ENCODE peak calls at places on chromosomes 11 and 22, in eight cellular contexts. B, R, O, H, Q, A, T and G are unnamed samples.

GRCh38 chr22:29482726-29483125 is 2.7 kb downstream of the NEFH start:
- DNase-seq in B (no peak), R (no peak), O (no peak), H (no peak), Q (no peak), A (no peak), T (no peak), G (no peak)

GRCh38 chr11:13834463-13834862 is 128.1 kb upstream of the SPON1 start:
- DNase-seq in B (no peak), R (peak), O (no peak), H (no peak), Q (no peak), A (no peak), T (no peak), G (no peak)

GRCh38 chr11:8033791-8034585 is 46.9 kb downstream of the EIF3F start:
- DNase-seq in B (no peak), R (no peak), O (no peak), H (no peak), Q (no peak), A (no peak), T (no peak), G (no peak)

GRCh38 chr11:3644817-3645235 is at the start of gene ART1:
- DNase-seq in B (no peak), R (no peak), O (no peak), H (no peak), Q (no peak), A (no peak), T (no peak), G (peak)

GRCh38 chr11:117621226-117621625 is 175.8 kb downstream of the DSCAML1 start:
- DNase-seq in B (no peak), R (no peak), O (no peak), H (no peak), Q (no peak), A (no peak), T (no peak), G (no peak)

GRCh38 chr11:10638285-10638684 is 55.3 kb downstream of the IRAG1 start:
- DNase-seq in B (no peak), R (no peak), O (no peak), H (no peak), Q (no peak), A (no peak), T (no peak), G (no peak)

GRCh38 chr22:38835888-38836301 is 7.9 kb downstream of the NPTXR start:
- DNase-seq in B (no peak), R (no peak), O (no peak), H (no peak), Q (no peak), A (no peak), T (no peak), G (no peak)

GRCh38 chr11:66904981-66905521 is 48.2 kb downstream of the LRFN4 start:
- DNase-seq in B (no peak), R (no peak), O (peak), H (no peak), Q (peak), A (no peak), T (no peak), G (no peak)

GRCh38 chr11:96284401-96284800 is 58.6 kb downstream of the MAML2 start:
- DNase-seq in B (no peak), R (no peak), O (no peak), H (no peak), Q (no peak), A (no peak), T (no peak), G (no peak)

GRCh38 chr11:64254326-64254725 is 3.0 kb downstream of the PLCB3 start:
- DNase-seq in B (no peak), R (no peak), O (no peak), H (no peak), Q (no peak), A (no peak), T (no peak), G (no peak)